ENCODE peak calls at places on chromosomes 2 and 18, in seven cellular contexts. L is left ventricle myocardium inferior, Z is kidney epithelial cell, R is kidney, N is D721Med, S is fibroblast of mammary gland, B is astrocyte of the spinal cord. E is an unnamed sample.

GRCh38 chr2:196239622-196240587 is 68.5 kb upstream of the STK17B start:
- DNase-seq in L (peak), Z (no peak), R (peak), N (no peak), S (peak), B (peak), E (no peak)

GRCh38 chr18:49920731-49921130 is 107.4 kb upstream of the ACAA2 start:
- DNase-seq in L (no peak), Z (peak), R (no peak), N (no peak), S (peak), B (peak), E (peak)

GRCh38 chr2:47033102-47033880 is 117.7 kb upstream of the MCFD2 start:
- DNase-seq in L (no peak), Z (no peak), R (no peak), N (no peak), S (no peak), B (no peak), E (peak)

GRCh38 chr18:35410561-35410960 is 33.4 kb upstream of the ZNF396 start:
- DNase-seq in L (no peak), Z (no peak), R (no peak), N (no peak), S (no peak), B (no peak), E (no peak)

GRCh38 chr2:98568161-98568956 is 40.0 kb downstream of the COA5 start:
- DNase-seq in L (no peak), Z (no peak), R (no peak), N (no peak), S (peak), B (peak), E (no peak)

GRCh38 chr2:52510432-52510831 is 1257.2 kb upstream of the CHAC2 start:
- DNase-seq in L (no peak), Z (no peak), R (no peak), N (no peak), S (no peak), B (peak), E (no peak)

GRCh38 chr2:32064021-32064678 is 794 bp downstream of the SPAST start:
- DNase-seq in L (no peak), Z (no peak), R (no peak), N (no peak), S (no peak), B (peak), E (no peak)

GRCh38 chr2:126907671-126908070 is 9.0 kb downstream of the TEX51 start:
- DNase-seq in L (no peak), Z (no peak), R (peak), N (no peak), S (no peak), B (no peak), E (no peak)

GRCh38 chr18:46261799-46262198 is 157.6 kb downstream of the HAUS1 start:
- DNase-seq in L (no peak), Z (no peak), R (no peak), N (no peak), S (no peak), B (no peak), E (no peak)

GRCh38 chr2:62808554-62808953 is 103.0 kb downstream of the EHBP1 start:
- DNase-seq in L (no peak), Z (no peak), R (no peak), N (no peak), S (no peak), B (no peak), E (no peak)

GRCh38 chr2:218323526-218324472 is 31.5 kb upstream of the TMBIM1 start:
- DNase-seq in L (peak), Z (no peak), R (peak), N (no peak), S (peak), B (peak), E (peak)

GRCh38 chr2:148893906-148894305 is 18.9 kb downstream of the KIF5C start:
- DNase-seq in L (no peak), Z (no peak), R (no peak), N (no peak), S (no peak), B (no peak), E (no peak)

GRCh38 chr2:28413152-28413895 is 20.7 kb downstream of the FOSL2 start:
- DNase-seq in L (peak), Z (no peak), R (no peak), N (no peak), S (no peak), B (peak), E (peak)

GRCh38 chr2:65435625-65436168 is 3.3 kb upstream of the SPRED2 start:
- DNase-seq in L (peak), Z (no peak), R (peak), N (peak), S (peak), B (peak), E (peak)

GRCh38 chr18:31424383-31424988 is 23.1 kb upstream of the DSG3 start:
- DNase-seq in L (no peak), Z (peak), R (no peak), N (no peak), S (peak), B (peak), E (no peak)

GRCh38 chr2:199710551-199710950 is 140.4 kb downstream of the FTCDNL1 start:
- DNase-seq in L (no peak), Z (no peak), R (no peak), N (no peak), S (no peak), B (no peak), E (no peak)

GRCh38 chr18:6396276-6396675 is 18.4 kb downstream of the L3MBTL4 start:
- DNase-seq in L (no peak), Z (no peak), R (no peak), N (no peak), S (no peak), B (no peak), E (no peak)

GRCh38 chr2:223723954-223724411 is 113.4 kb downstream of the AP1S3 start:
- DNase-seq in L (no peak), Z (no peak), R (no peak), N (no peak), S (no peak), B (no peak), E (peak)

GRCh38 chr18:24995056-24995455 is 356.9 kb downstream of the ZNF521 start:
- DNase-seq in L (no peak), Z (peak), R (no peak), N (no peak), S (peak), B (peak), E (no peak)

GRCh38 chr2:67616749-67617148 is 219.6 kb downstream of the ETAA1 start:
- DNase-seq in L (peak), Z (no peak), R (no peak), N (no peak), S (peak), B (peak), E (no peak)

GRCh38 chr2:151984424-151984823 is 114.4 kb downstream of the CACNB4 start:
- DNase-seq in L (no peak), Z (no peak), R (no peak), N (no peak), S (no peak), B (no peak), E (no peak)

GRCh38 chr2:100403722-100404121 is 13.7 kb downstream of the CHST10 start:
- DNase-seq in L (no peak), Z (no peak), R (no peak), N (no peak), S (no peak), B (no peak), E (no peak)

GRCh38 chr18:54209471-54210180 is 14.8 kb downstream of the MBD2 start:
- DNase-seq in L (no peak), Z (no peak), R (no peak), N (no peak), S (peak), B (no peak), E (no peak)

GRCh38 chr2:206556357-206556949 is 85.8 kb upstream of the FAM237A start:
- DNase-seq in L (no peak), Z (no peak), R (no peak), N (no peak), S (peak), B (peak), E (no peak)

DNA sequence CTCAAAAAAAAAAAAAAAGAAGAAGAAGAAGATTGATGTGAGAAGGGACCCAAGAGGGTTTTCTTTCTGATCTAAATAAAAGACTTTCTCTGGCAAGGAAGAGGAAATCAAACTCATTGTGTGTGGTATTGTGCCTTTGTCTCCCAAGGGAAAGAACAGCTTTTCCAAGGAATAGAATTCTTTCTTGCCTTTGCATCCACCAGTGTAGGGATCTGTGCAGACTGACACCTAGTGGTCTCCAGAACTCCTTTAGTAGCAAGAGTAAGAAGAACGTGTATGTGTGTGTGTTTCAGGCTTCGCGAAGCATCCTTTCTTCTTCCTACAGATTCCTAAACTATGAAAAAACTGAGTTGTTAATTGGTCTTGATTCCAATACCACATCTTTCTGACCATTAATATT is 33.5 kb upstream of the CRIM1 start:
- DNase-seq in L (no peak), Z (no peak), R (no peak), N (no peak), S (peak), B (peak), E (no peak)
- TF ChIP-seq CTCF in L (peak), Z (peak), R (peak), N (peak), S (peak), B (peak), E (peak)

GRCh38 chr2:64325852-64326577 is 127.9 kb upstream of the LGALSL start:
- DNase-seq in L (no peak), Z (no peak), R (no peak), N (no peak), S (no peak), B (no peak), E (no peak)
- TF ChIP-seq CTCF in L (no peak), Z (no peak), R (no peak), N (no peak), S (no peak), B (no peak), E (no peak)

DNA sequence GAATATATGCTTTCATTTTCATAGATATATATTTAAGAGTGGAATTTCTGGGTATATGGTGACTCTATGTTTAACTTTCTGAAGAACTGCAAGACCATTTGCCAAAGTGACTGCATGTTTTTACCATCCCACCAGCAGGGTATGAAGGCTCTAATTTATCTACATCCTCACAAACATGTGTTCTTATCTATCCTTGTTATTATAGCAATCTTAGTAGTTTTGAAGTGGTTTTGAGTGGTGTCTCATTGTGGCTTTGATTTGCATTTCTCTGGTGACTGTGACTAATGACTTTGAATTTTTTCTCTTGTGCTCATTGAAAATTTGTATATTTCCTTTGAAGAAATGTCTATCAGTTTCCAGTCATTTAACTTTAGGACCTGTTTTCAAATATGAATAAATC is 310.2 kb upstream of the NRP2 start:
- DNase-seq in L (no peak), Z (peak), R (no peak), N (no peak), S (peak), B (peak), E (no peak)
- TF ChIP-seq CTCF in L (no peak), Z (no peak), R (no peak), N (no peak), S (no peak), B (no peak), E (no peak)

GRCh38 chr2:24265212-24265611 is 90.4 kb downstream of the FAM228A start:
- DNase-seq in L (no peak), Z (no peak), R (no peak), N (no peak), S (no peak), B (no peak), E (no peak)
- TF ChIP-seq CTCF in L (no peak), Z (no peak), R (no peak), N (no peak), S (no peak), B (no peak), E (no peak)

GRCh38 chr2:233448220-233448559 is 93.9 kb downstream of the DGKD start:
- DNase-seq in L (no peak), Z (no peak), R (peak), N (no peak), S (no peak), B (no peak), E (no peak)
- TF ChIP-seq CTCF in L (peak), Z (peak), R (peak), N (no peak), S (peak), B (peak), E (peak)

GRCh38 chr2:124796647-124797437 is 771.8 kb downstream of the CNTNAP5 start:
- DNase-seq in L (no peak), Z (no peak), R (no peak), N (no peak), S (no peak), B (no peak), E (no peak)
- TF ChIP-seq CTCF in L (no peak), Z (no peak), R (no peak), N (no peak), S (no peak), B (no peak), E (no peak)

DNA sequence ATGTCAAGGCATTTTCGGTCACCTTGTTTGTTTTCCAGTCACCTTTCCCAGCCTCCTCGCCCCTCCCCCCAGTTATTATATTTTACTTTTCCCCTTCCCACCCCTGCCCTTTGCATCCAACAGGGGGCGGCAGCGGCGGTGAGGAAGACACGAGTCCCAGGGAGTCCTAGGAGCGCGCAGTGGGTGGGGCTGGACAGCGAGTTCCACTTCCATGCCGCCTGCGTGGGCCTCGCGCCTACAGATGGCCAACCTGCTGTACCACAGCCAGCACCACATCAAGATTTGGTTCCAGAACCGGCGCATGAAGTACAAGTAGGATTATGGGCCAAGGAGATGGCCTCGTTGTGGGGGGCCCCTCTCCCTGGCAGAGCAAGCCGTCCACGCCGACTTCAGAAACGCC is 37.2 kb upstream of the EVA1A start:
- DNase-seq in L (no peak), Z (no peak), R (no peak), N (no peak), S (no peak), B (no peak), E (no peak)
- TF ChIP-seq CTCF in L (no peak), Z (no peak), R (no peak), N (no peak), S (no peak), B (no peak), E (no peak)